ENCODE peak calls at places on chromosomes 4 and X, in four cellular contexts. One of them, this sample, is unnamed.

GRCh38 chrX:18983711-18984380 is at the start of gene PHKA2:
- DNase-seq in CD14-positive monocyte: peak
- DNase-seq in EH: no peak
- DNase-seq in neural crest cell: peak
- DNase-seq in this sample: no peak

GRCh38 chr4:69731261-69731660 is 29.2 kb downstream of the SULT1B1 start:
- DNase-seq in CD14-positive monocyte: no peak
- DNase-seq in EH: no peak
- DNase-seq in neural crest cell: no peak
- DNase-seq in this sample: no peak

GRCh38 chr4:89158884-89159503 is 47.7 kb downstream of the TIGD2 start:
- DNase-seq in CD14-positive monocyte: no peak
- DNase-seq in EH: peak
- DNase-seq in neural crest cell: no peak
- DNase-seq in this sample: no peak

GRCh38 chrX:47514553-47515235 is 31.7 kb upstream of the ZNF41 start:
- DNase-seq in CD14-positive monocyte: no peak
- DNase-seq in EH: peak
- DNase-seq in neural crest cell: no peak
- DNase-seq in this sample: no peak

GRCh38 chr4:136935305-136935704 is 597.0 kb downstream of the PCDH18 start:
- DNase-seq in CD14-positive monocyte: no peak
- DNase-seq in EH: no peak
- DNase-seq in neural crest cell: no peak
- DNase-seq in this sample: no peak

GRCh38 chr4:76300012-76300411 is 6.5 kb upstream of the STBD1 start:
- DNase-seq in CD14-positive monocyte: no peak
- DNase-seq in EH: no peak
- DNase-seq in neural crest cell: no peak
- DNase-seq in this sample: no peak

GRCh38 chr4:112604590-112604989 is 32.1 kb downstream of the ZGRF1 start:
- DNase-seq in CD14-positive monocyte: no peak
- DNase-seq in EH: peak
- DNase-seq in neural crest cell: peak
- DNase-seq in this sample: no peak

GRCh38 chr4:185504098-185505047 is 30.9 kb downstream of the PDLIM3 start:
- DNase-seq in CD14-positive monocyte: no peak
- DNase-seq in EH: peak
- DNase-seq in neural crest cell: peak
- DNase-seq in this sample: no peak

GRCh38 chrX:115013705-115014104 is 3.7 kb downstream of the IL13RA2 start:
- DNase-seq in CD14-positive monocyte: no peak
- DNase-seq in EH: peak
- DNase-seq in neural crest cell: no peak
- DNase-seq in this sample: no peak

GRCh38 chr4:3312362-3312761 is 19.5 kb downstream of the RGS12 start:
- DNase-seq in CD14-positive monocyte: no peak
- DNase-seq in EH: no peak
- DNase-seq in neural crest cell: no peak
- DNase-seq in this sample: no peak

GRCh38 chrX:44908198-44908597 is 35.2 kb downstream of the KDM6A start:
- DNase-seq in CD14-positive monocyte: no peak
- DNase-seq in EH: peak
- DNase-seq in neural crest cell: no peak
- DNase-seq in this sample: no peak

GRCh38 chr4:151676301-151676700 is 84.5 kb downstream of the GATB start:
- DNase-seq in CD14-positive monocyte: no peak
- DNase-seq in EH: peak
- DNase-seq in neural crest cell: no peak
- DNase-seq in this sample: no peak

GRCh38 chr4:5874811-5875465 is 17.9 kb downstream of the CRMP1 start:
- DNase-seq in CD14-positive monocyte: no peak
- DNase-seq in EH: peak
- DNase-seq in neural crest cell: no peak
- DNase-seq in this sample: no peak

GRCh38 chr4:6361076-6361784 is 91.6 kb downstream of the WFS1 start:
- DNase-seq in CD14-positive monocyte: no peak
- DNase-seq in EH: no peak
- DNase-seq in neural crest cell: no peak
- DNase-seq in this sample: no peak

GRCh38 chr4:65367306-65367705 is 303.0 kb downstream of the EPHA5 start:
- DNase-seq in CD14-positive monocyte: no peak
- DNase-seq in EH: no peak
- DNase-seq in neural crest cell: no peak
- DNase-seq in this sample: no peak

GRCh38 chrX:41412261-41413167 is 34.6 kb upstream of the NYX start:
- DNase-seq in CD14-positive monocyte: no peak
- DNase-seq in EH: no peak
- DNase-seq in neural crest cell: no peak
- DNase-seq in this sample: no peak

GRCh38 chrX:103330601-103331397 is 760 bp downstream of the TCEAL7 start:
- DNase-seq in CD14-positive monocyte: no peak
- DNase-seq in EH: peak
- DNase-seq in neural crest cell: no peak
- DNase-seq in this sample: no peak

GRCh38 chr4:140213736-140214135 is 59.8 kb upstream of the MAML3 start:
- DNase-seq in CD14-positive monocyte: no peak
- DNase-seq in EH: no peak
- DNase-seq in neural crest cell: no peak
- DNase-seq in this sample: no peak

GRCh38 chrX:137574784-137575298 is 8.9 kb downstream of the ZIC3 start:
- DNase-seq in CD14-positive monocyte: no peak
- DNase-seq in EH: no peak
- DNase-seq in neural crest cell: no peak
- DNase-seq in this sample: no peak

GRCh38 chr4:42445038-42445437 is 47.8 kb downstream of the SHISA3 start:
- DNase-seq in CD14-positive monocyte: no peak
- DNase-seq in EH: no peak
- DNase-seq in neural crest cell: no peak
- DNase-seq in this sample: no peak

GRCh38 chrX:19303216-19303880 is 40.4 kb upstream of the PDHA1 start:
- DNase-seq in CD14-positive monocyte: no peak
- DNase-seq in EH: peak
- DNase-seq in neural crest cell: no peak
- DNase-seq in this sample: no peak

GRCh38 chr4:67522851-67523671 is 22.2 kb downstream of the CENPC start:
- DNase-seq in CD14-positive monocyte: no peak
- DNase-seq in EH: peak
- DNase-seq in neural crest cell: no peak
- DNase-seq in this sample: no peak

GRCh38 chr4:13567125-13567524 is 22.8 kb upstream of the NKX3-2 start:
- DNase-seq in CD14-positive monocyte: no peak
- DNase-seq in EH: no peak
- DNase-seq in neural crest cell: no peak
- DNase-seq in this sample: no peak

GRCh38 chr4:183335369-183335940 is 13.2 kb upstream of the CLDN24 start:
- DNase-seq in CD14-positive monocyte: no peak
- DNase-seq in EH: peak
- DNase-seq in neural crest cell: no peak
- DNase-seq in this sample: no peak

GRCh38 chr4:144831971-144832370 is 186.0 kb downstream of the HHIP start:
- DNase-seq in CD14-positive monocyte: no peak
- DNase-seq in EH: no peak
- DNase-seq in neural crest cell: no peak
- DNase-seq in this sample: no peak

GRCh38 chr4:23333946-23334878 is 555.6 kb downstream of the PPARGC1A start:
- DNase-seq in CD14-positive monocyte: peak
- DNase-seq in EH: peak
- DNase-seq in neural crest cell: no peak
- DNase-seq in this sample: no peak

GRCh38 chrX:151505796-151506195 is 57.7 kb upstream of the PASD1 start:
- DNase-seq in CD14-positive monocyte: no peak
- DNase-seq in EH: peak
- DNase-seq in neural crest cell: peak
- DNase-seq in this sample: no peak

GRCh38 chr4:21697583-21697982 is 251.0 kb downstream of the KCNIP4 start:
- DNase-seq in CD14-positive monocyte: no peak
- DNase-seq in EH: peak
- DNase-seq in neural crest cell: peak
- DNase-seq in this sample: no peak

GRCh38 chrX:137915466-137915865 is 349.5 kb downstream of the ZIC3 start:
- DNase-seq in CD14-positive monocyte: no peak
- DNase-seq in EH: no peak
- DNase-seq in neural crest cell: no peak
- DNase-seq in this sample: no peak

GRCh38 chr4:165839615-165840333 is 33.3 kb upstream of the TLL1 start:
- DNase-seq in CD14-positive monocyte: no peak
- DNase-seq in EH: no peak
- DNase-seq in neural crest cell: no peak
- DNase-seq in this sample: no peak

GRCh38 chrX:4710618-4711433 is 997.4 kb upstream of the PRKX start:
- DNase-seq in CD14-positive monocyte: no peak
- DNase-seq in EH: no peak
- DNase-seq in neural crest cell: no peak
- DNase-seq in this sample: no peak

GRCh38 chr4:2417196-2417764 is 1.2 kb downstream of the ZFYVE28 start:
- DNase-seq in CD14-positive monocyte: no peak
- DNase-seq in EH: no peak
- DNase-seq in neural crest cell: no peak
- DNase-seq in this sample: no peak